ENCODE peak calls at places on chromosomes 11 and 22, in nine cellular contexts. X is GM12891, U is stomach, T is sigmoid colon, F is uterus, S is thyroid gland, H is IMR-90, E is erythroblast, L is lower leg skin. A is an unnamed sample.

GRCh38 chr11:102763440-102763839 is 17.0 kb downstream of the MMP10 start:
- DNase-seq in X (no peak), U (no peak), T (no peak), F (no peak), S (no peak), H (peak; percentile 28), E (no peak), L (no peak), A (no peak)

GRCh38 chr11:121889168-121889567 is 226.8 kb downstream of the BLID start:
- DNase-seq in X (no peak), U (no peak), T (no peak), F (peak; percentile 41), S (no peak), H (peak; percentile 41), E (no peak), L (no peak), A (no peak)

GRCh38 chr11:131186629-131187075 is 183.8 kb upstream of the NTM start:
- DNase-seq in X (peak; percentile 31), U (no peak), T (no peak), F (no peak), S (no peak), H (no peak), E (no peak), L (no peak), A (no peak)

GRCh38 chr11:27464155-27464759 is 8.3 kb downstream of the LGR4 start:
- DNase-seq in X (no peak), U (no peak), T (no peak), F (no peak), S (peak; percentile 46), H (peak; percentile 44), E (no peak), L (no peak), A (no peak)

GRCh38 chr11:111018571-111018970 is 227.0 kb upstream of the POU2AF2 start:
- DNase-seq in X (no peak), U (no peak), T (no peak), F (no peak), S (no peak), H (peak; percentile 25), E (no peak), L (no peak), A (no peak)

GRCh38 chr11:120215634-120216033 is 4.8 kb downstream of the OAF start:
- DNase-seq in X (no peak), U (peak; percentile 43), T (peak; percentile 89), F (peak; percentile 62), S (no peak), H (peak; percentile 74), E (no peak), L (no peak), A (peak; percentile 79)

GRCh38 chr11:1820463-1821325 is 14.1 kb upstream of the SYT8 start:
- DNase-seq in X (no peak), U (no peak), T (no peak), F (no peak), S (no peak), H (peak; percentile 22), E (no peak), L (no peak), A (no peak)

GRCh38 chr11:111737180-111737876 is 28.9 kb downstream of the PPP2R1B start:
- DNase-seq in X (no peak), U (no peak), T (peak; percentile 69), F (no peak), S (no peak), H (no peak), E (no peak), L (no peak), A (no peak)

DNA sequence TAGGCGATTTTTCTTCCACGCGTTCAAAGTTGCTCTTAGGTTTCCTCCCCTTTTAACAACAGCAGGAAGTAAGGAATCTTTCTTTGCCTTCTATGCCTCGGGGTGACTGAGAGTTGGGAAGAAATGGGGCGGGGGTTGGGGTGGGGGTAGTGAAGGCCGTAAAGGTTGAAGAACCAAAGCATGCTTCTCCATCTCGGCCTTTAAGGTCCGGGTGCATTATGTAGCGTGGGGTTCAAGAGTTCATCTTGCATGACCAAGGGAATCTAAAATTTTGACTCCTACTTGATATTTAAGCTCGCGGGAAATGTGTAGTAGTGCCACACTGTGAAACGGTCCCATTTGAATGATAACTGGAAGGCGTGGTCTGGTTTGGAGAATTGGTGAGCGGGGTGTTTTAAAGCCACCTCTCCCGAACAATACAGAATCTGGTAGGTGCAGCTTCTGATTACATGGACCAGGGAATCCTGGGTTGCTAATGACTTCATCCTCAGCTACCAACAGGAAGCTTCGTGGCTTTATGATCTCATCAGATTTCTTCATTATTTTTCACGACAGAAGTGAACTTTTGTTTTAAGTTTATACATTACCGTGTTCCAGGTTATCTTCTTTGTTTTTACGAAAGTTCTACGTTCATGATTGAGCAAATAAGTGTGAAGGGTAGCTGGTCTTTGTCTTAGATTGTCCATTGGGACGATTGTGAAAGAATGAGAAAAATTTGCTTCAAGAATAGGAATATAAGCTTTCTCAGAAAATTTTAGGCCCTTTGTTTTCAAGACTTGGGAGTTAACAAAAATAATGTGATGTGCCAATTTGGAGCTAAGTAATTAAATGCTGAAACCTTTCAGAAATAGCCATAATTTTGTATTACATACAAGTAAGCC is 1.6 kb downstream of the QSER1 start:
- DNase-seq in X (no peak), U (no peak), T (no peak), F (no peak), S (peak; percentile 32), H (peak; percentile 82), E (peak; percentile 65), L (peak; percentile 67), A (peak; percentile 76)
- TF ChIP-seq POLR2A in X (no peak), U (no peak), T (no peak), F (peak; percentile 32), S (peak; percentile 53), H (peak; percentile 54), E (peak; percentile 24), L (no peak), A (peak; percentile 19)

GRCh38 chr11:72723508-72723907 is 28.7 kb downstream of the ARAP1 start:
- DNase-seq in X (no peak), U (peak; percentile 53), T (no peak), F (no peak), S (no peak), H (no peak), E (no peak), L (no peak), A (no peak)

GRCh38 chr11:72721689-72722049 is 30.5 kb downstream of the ARAP1 start:
- DNase-seq in X (no peak), U (peak; percentile 40), T (no peak), F (no peak), S (peak; percentile 46), H (no peak), E (peak; percentile 58), L (peak; percentile 92), A (no peak)

GRCh38 chr11:72720806-72721205 is 31.4 kb downstream of the ARAP1 start:
- DNase-seq in X (no peak), U (no peak), T (no peak), F (no peak), S (no peak), H (no peak), E (no peak), L (no peak), A (no peak)

GRCh38 chr11:72721276-72721675 is 30.9 kb downstream of the ARAP1 start:
- DNase-seq in X (no peak), U (no peak), T (no peak), F (no peak), S (no peak), H (no peak), E (no peak), L (no peak), A (no peak)

GRCh38 chr11:72722050-72722748 is 30.0 kb downstream of the ARAP1 start:
- DNase-seq in X (peak; percentile 90), U (peak; percentile 91), T (peak; percentile 93), F (peak; percentile 86), S (peak; percentile 87), H (peak; percentile 89), E (peak; percentile 90), L (peak; percentile 97), A (peak; percentile 95)
- TF ChIP-seq POLR2A in X (peak; percentile 75), U (no peak), T (no peak), F (peak; percentile 50), S (peak; percentile 61), H (peak; percentile 54), E (peak; percentile 79), L (no peak), A (peak; percentile 22)

GRCh38 chr22:38694945-38695344 is 5.8 kb downstream of the JOSD1 start:
- DNase-seq in X (no peak), U (no peak), T (no peak), F (no peak), S (no peak), H (no peak), E (peak; percentile 28), L (no peak), A (no peak)

GRCh38 chr22:38698407-38699094 is 2.2 kb downstream of the JOSD1 start:
- DNase-seq in X (no peak), U (no peak), T (peak; percentile 55), F (no peak), S (no peak), H (no peak), E (no peak), L (no peak), A (no peak)

GRCh38 chr22:38699143-38699542 is 1.6 kb downstream of the JOSD1 start:
- DNase-seq in X (no peak), U (no peak), T (peak; percentile 19), F (no peak), S (no peak), H (no peak), E (peak; percentile 35), L (no peak), A (no peak)

GRCh38 chr22:38697055-38697980 is 3.4 kb downstream of the JOSD1 start:
- DNase-seq in X (no peak), U (peak; percentile 70), T (peak; percentile 62), F (no peak), S (peak; percentile 73), H (peak; percentile 58), E (peak; percentile 93), L (no peak), A (no peak)

GRCh38 chr22:38696606-38697005 is 4.1 kb downstream of the JOSD1 start:
- DNase-seq in X (no peak), U (no peak), T (no peak), F (no peak), S (no peak), H (peak; percentile 92), E (peak; percentile 53), L (no peak), A (peak; percentile 56)
- TF ChIP-seq POLR2A in X (no peak), U (no peak), T (no peak), F (no peak), S (no peak), H (no peak), E (no peak), L (no peak), A (no peak)

GRCh38 chr11:134226806-134227325 is 2.4 kb downstream of the VPS26B start:
- DNase-seq in X (no peak), U (no peak), T (no peak), F (no peak), S (no peak), H (peak; percentile 3), E (no peak), L (no peak), A (no peak)

GRCh38 chr11:134223066-134223465 is 701 bp downstream of the NCAPD3 start:
- DNase-seq in X (no peak), U (no peak), T (no peak), F (no peak), S (no peak), H (no peak), E (peak; percentile 41), L (no peak), A (no peak)

GRCh38 chr11:134228625-134229024 is 4.2 kb downstream of the VPS26B start:
- DNase-seq in X (peak; percentile 51), U (no peak), T (no peak), F (no peak), S (no peak), H (no peak), E (no peak), L (peak; percentile 46), A (no peak)

GRCh38 chr11:134224710-134225662 is 515 bp downstream of the VPS26B start:
- DNase-seq in X (no peak), U (peak; percentile 43), T (peak; percentile 79), F (peak; percentile 39), S (peak; percentile 73), H (peak; percentile 7), E (peak; percentile 86), L (peak; percentile 94), A (peak; percentile 31)

GRCh38 chr11:134223836-134224709 is at the start of the genes NCAPD3 and VPS26B:
- DNase-seq in X (peak; percentile 91), U (peak; percentile 98), T (peak; percentile 98), F (peak; percentile 95), S (peak; percentile 98), H (peak; percentile 93), E (peak; percentile 97), L (peak; percentile 100), A (peak; percentile 93)
- TF ChIP-seq POLR2A in X (peak; percentile 85), U (no peak), T (peak; percentile 99), F (peak; percentile 99), S (peak; percentile 98), H (peak; percentile 71), E (peak; percentile 99), L (peak; percentile 99), A (peak; percentile 67)